ENCODE peak calls at places on chromosomes 11 and 22, in eight cellular contexts. One of them, this sample, is unnamed.

GRCh38 chr22:38176170-38176741 is 5.4 kb downstream of the PLA2G6 start:
- DNase-seq in sigmoid colon: peak
- DNase-seq in AG09309: peak
- DNase-seq in activated B cell treated with CpG ODN at 0.5 μM for 24 hours: no peak
- DNase-seq in BJ: peak
- DNase-seq in GM13977: peak
- DNase-seq in CD8-positive, alpha-beta T cell: peak
- DNase-seq in cardiac muscle cell: peak
- DNase-seq in this sample: no peak

GRCh38 chr22:37169947-37170688 is 17.9 kb downstream of the C1QTNF6 start:
- DNase-seq in sigmoid colon: peak
- DNase-seq in AG09309: no peak
- DNase-seq in activated B cell treated with CpG ODN at 0.5 μM for 24 hours: peak
- DNase-seq in BJ: no peak
- DNase-seq in GM13977: no peak
- DNase-seq in CD8-positive, alpha-beta T cell: no peak
- DNase-seq in cardiac muscle cell: no peak
- DNase-seq in this sample: no peak

GRCh38 chr22:46659791-46660186 is 39.6 kb downstream of the GRAMD4 start:
- DNase-seq in sigmoid colon: no peak
- DNase-seq in AG09309: no peak
- DNase-seq in activated B cell treated with CpG ODN at 0.5 μM for 24 hours: no peak
- DNase-seq in BJ: no peak
- DNase-seq in GM13977: no peak
- DNase-seq in CD8-positive, alpha-beta T cell: no peak
- DNase-seq in cardiac muscle cell: no peak
- DNase-seq in this sample: no peak

GRCh38 chr11:67099841-67100324 is 19.2 kb upstream of the KDM2A start:
- DNase-seq in sigmoid colon: no peak
- DNase-seq in AG09309: no peak
- DNase-seq in activated B cell treated with CpG ODN at 0.5 μM for 24 hours: no peak
- DNase-seq in BJ: no peak
- DNase-seq in GM13977: peak
- DNase-seq in CD8-positive, alpha-beta T cell: no peak
- DNase-seq in cardiac muscle cell: no peak
- DNase-seq in this sample: no peak

GRCh38 chr11:119721129-119722120 is 7.6 kb downstream of the NECTIN1 start:
- DNase-seq in sigmoid colon: no peak
- DNase-seq in AG09309: no peak
- DNase-seq in activated B cell treated with CpG ODN at 0.5 μM for 24 hours: no peak
- DNase-seq in BJ: no peak
- DNase-seq in GM13977: no peak
- DNase-seq in CD8-positive, alpha-beta T cell: no peak
- DNase-seq in cardiac muscle cell: no peak
- DNase-seq in this sample: no peak

GRCh38 chr11:3014314-3014938 is 22.3 kb upstream of the NAP1L4 start:
- DNase-seq in sigmoid colon: no peak
- DNase-seq in AG09309: no peak
- DNase-seq in activated B cell treated with CpG ODN at 0.5 μM for 24 hours: no peak
- DNase-seq in BJ: no peak
- DNase-seq in GM13977: no peak
- DNase-seq in CD8-positive, alpha-beta T cell: peak
- DNase-seq in cardiac muscle cell: no peak
- DNase-seq in this sample: no peak

GRCh38 chr11:119204066-119204465 is 2.1 kb upstream of the CBL start:
- DNase-seq in sigmoid colon: no peak
- DNase-seq in AG09309: no peak
- DNase-seq in activated B cell treated with CpG ODN at 0.5 μM for 24 hours: no peak
- DNase-seq in BJ: no peak
- DNase-seq in GM13977: no peak
- DNase-seq in CD8-positive, alpha-beta T cell: no peak
- DNase-seq in cardiac muscle cell: no peak
- DNase-seq in this sample: no peak

GRCh38 chr11:86369668-86370067 is 5.0 kb upstream of the CCDC81 start:
- DNase-seq in sigmoid colon: no peak
- DNase-seq in AG09309: no peak
- DNase-seq in activated B cell treated with CpG ODN at 0.5 μM for 24 hours: no peak
- DNase-seq in BJ: no peak
- DNase-seq in GM13977: no peak
- DNase-seq in CD8-positive, alpha-beta T cell: no peak
- DNase-seq in cardiac muscle cell: no peak
- DNase-seq in this sample: no peak

GRCh38 chr11:125679397-125679796 is 1.2 kb downstream of the ACRV1 start:
- DNase-seq in sigmoid colon: no peak
- DNase-seq in AG09309: no peak
- DNase-seq in activated B cell treated with CpG ODN at 0.5 μM for 24 hours: no peak
- DNase-seq in BJ: no peak
- DNase-seq in GM13977: no peak
- DNase-seq in CD8-positive, alpha-beta T cell: no peak
- DNase-seq in cardiac muscle cell: peak
- DNase-seq in this sample: no peak

GRCh38 chr11:129930306-129930705 is 34.9 kb upstream of the NFRKB start:
- DNase-seq in sigmoid colon: no peak
- DNase-seq in AG09309: no peak
- DNase-seq in activated B cell treated with CpG ODN at 0.5 μM for 24 hours: no peak
- DNase-seq in BJ: no peak
- DNase-seq in GM13977: no peak
- DNase-seq in CD8-positive, alpha-beta T cell: no peak
- DNase-seq in cardiac muscle cell: no peak
- DNase-seq in this sample: no peak

GRCh38 chr11:8102296-8102915 is 21.4 kb downstream of the TUB start:
- DNase-seq in sigmoid colon: no peak
- DNase-seq in AG09309: no peak
- DNase-seq in activated B cell treated with CpG ODN at 0.5 μM for 24 hours: no peak
- DNase-seq in BJ: no peak
- DNase-seq in GM13977: no peak
- DNase-seq in CD8-positive, alpha-beta T cell: no peak
- DNase-seq in cardiac muscle cell: no peak
- DNase-seq in this sample: no peak

GRCh38 chr11:14905104-14906033 is 13.3 kb upstream of the CYP2R1 start:
- DNase-seq in sigmoid colon: peak
- DNase-seq in AG09309: no peak
- DNase-seq in activated B cell treated with CpG ODN at 0.5 μM for 24 hours: peak
- DNase-seq in BJ: no peak
- DNase-seq in GM13977: peak
- DNase-seq in CD8-positive, alpha-beta T cell: peak
- DNase-seq in cardiac muscle cell: peak
- DNase-seq in this sample: no peak

GRCh38 chr22:46036558-46037408 is 59.8 kb upstream of the WNT7B start:
- DNase-seq in sigmoid colon: peak
- DNase-seq in AG09309: no peak
- DNase-seq in activated B cell treated with CpG ODN at 0.5 μM for 24 hours: no peak
- DNase-seq in BJ: no peak
- DNase-seq in GM13977: no peak
- DNase-seq in CD8-positive, alpha-beta T cell: no peak
- DNase-seq in cardiac muscle cell: peak
- DNase-seq in this sample: peak

GRCh38 chr11:73240190-73240781 is 22.2 kb downstream of the P2RY2 start:
- DNase-seq in sigmoid colon: peak
- DNase-seq in AG09309: peak
- DNase-seq in activated B cell treated with CpG ODN at 0.5 μM for 24 hours: no peak
- DNase-seq in BJ: peak
- DNase-seq in GM13977: no peak
- DNase-seq in CD8-positive, alpha-beta T cell: no peak
- DNase-seq in cardiac muscle cell: peak
- DNase-seq in this sample: no peak

GRCh38 chr22:29524440-29525191 is 28.9 kb downstream of the THOC5 start:
- DNase-seq in sigmoid colon: no peak
- DNase-seq in AG09309: no peak
- DNase-seq in activated B cell treated with CpG ODN at 0.5 μM for 24 hours: peak
- DNase-seq in BJ: no peak
- DNase-seq in GM13977: peak
- DNase-seq in CD8-positive, alpha-beta T cell: no peak
- DNase-seq in cardiac muscle cell: peak
- DNase-seq in this sample: peak

GRCh38 chr11:10405858-10406592 is 49.0 kb upstream of the AMPD3 start:
- DNase-seq in sigmoid colon: peak
- DNase-seq in AG09309: peak
- DNase-seq in activated B cell treated with CpG ODN at 0.5 μM for 24 hours: no peak
- DNase-seq in BJ: no peak
- DNase-seq in GM13977: peak
- DNase-seq in CD8-positive, alpha-beta T cell: no peak
- DNase-seq in cardiac muscle cell: peak
- DNase-seq in this sample: peak

GRCh38 chr11:75267171-75267970 is 26.8 kb downstream of the TPBGL start:
- DNase-seq in sigmoid colon: peak
- DNase-seq in AG09309: no peak
- DNase-seq in activated B cell treated with CpG ODN at 0.5 μM for 24 hours: no peak
- DNase-seq in BJ: no peak
- DNase-seq in GM13977: no peak
- DNase-seq in CD8-positive, alpha-beta T cell: no peak
- DNase-seq in cardiac muscle cell: no peak
- DNase-seq in this sample: no peak

GRCh38 chr11:10893713-10894112 is 35.9 kb upstream of the ZBED5 start:
- DNase-seq in sigmoid colon: no peak
- DNase-seq in AG09309: peak
- DNase-seq in activated B cell treated with CpG ODN at 0.5 μM for 24 hours: no peak
- DNase-seq in BJ: no peak
- DNase-seq in GM13977: no peak
- DNase-seq in CD8-positive, alpha-beta T cell: no peak
- DNase-seq in cardiac muscle cell: peak
- DNase-seq in this sample: no peak

GRCh38 chr11:117201906-117202305 is 2.7 kb downstream of the TAGLN start:
- DNase-seq in sigmoid colon: no peak
- DNase-seq in AG09309: no peak
- DNase-seq in activated B cell treated with CpG ODN at 0.5 μM for 24 hours: no peak
- DNase-seq in BJ: no peak
- DNase-seq in GM13977: no peak
- DNase-seq in CD8-positive, alpha-beta T cell: no peak
- DNase-seq in cardiac muscle cell: peak
- DNase-seq in this sample: no peak

GRCh38 chr22:44677299-44678244 is 24.4 kb upstream of the PRR5 start:
- DNase-seq in sigmoid colon: no peak
- DNase-seq in AG09309: no peak
- DNase-seq in activated B cell treated with CpG ODN at 0.5 μM for 24 hours: no peak
- DNase-seq in BJ: no peak
- DNase-seq in GM13977: no peak
- DNase-seq in CD8-positive, alpha-beta T cell: no peak
- DNase-seq in cardiac muscle cell: no peak
- DNase-seq in this sample: no peak
- TF ChIP-seq CTCF in sigmoid colon: no peak
- TF ChIP-seq CTCF in AG09309: no peak
- TF ChIP-seq CTCF in activated B cell treated with CpG ODN at 0.5 μM for 24 hours: no peak
- TF ChIP-seq CTCF in BJ: no peak
- TF ChIP-seq CTCF in GM13977: no peak
- TF ChIP-seq CTCF in CD8-positive, alpha-beta T cell: no peak
- TF ChIP-seq CTCF in cardiac muscle cell: no peak
- TF ChIP-seq CTCF in this sample: no peak

DNA sequence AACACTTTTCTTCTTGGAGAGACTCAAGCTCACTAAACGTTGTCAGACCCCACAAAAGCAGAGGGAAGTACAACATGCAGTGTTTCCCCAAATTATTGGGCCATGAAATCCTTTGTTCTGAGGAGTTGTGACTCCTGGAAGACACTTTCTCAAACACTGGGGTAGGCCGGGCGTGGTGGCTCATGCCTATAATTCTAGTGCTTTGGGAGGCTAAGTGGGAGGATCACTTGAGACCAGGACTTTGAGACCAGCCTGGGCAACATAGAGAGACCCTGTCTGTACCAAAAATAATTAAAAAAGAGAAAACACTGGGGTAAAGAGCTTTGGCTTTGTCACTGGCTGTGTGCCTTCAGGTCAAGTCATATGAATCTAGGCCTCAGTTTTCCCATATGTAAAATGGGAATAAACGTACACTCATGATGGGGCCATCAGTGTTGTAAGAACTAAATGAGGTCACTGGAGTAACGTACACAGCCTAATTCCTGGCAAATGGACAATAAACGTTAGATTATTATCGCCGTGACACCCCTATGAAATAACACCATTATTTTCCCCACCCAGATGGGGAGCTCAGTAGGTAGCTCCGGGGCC is 92.0 kb downstream of the RRM1 start:
- DNase-seq in sigmoid colon: no peak
- DNase-seq in AG09309: no peak
- DNase-seq in activated B cell treated with CpG ODN at 0.5 μM for 24 hours: no peak
- DNase-seq in BJ: no peak
- DNase-seq in GM13977: no peak
- DNase-seq in CD8-positive, alpha-beta T cell: no peak
- DNase-seq in cardiac muscle cell: no peak
- DNase-seq in this sample: no peak
- TF ChIP-seq CTCF in sigmoid colon: no peak
- TF ChIP-seq CTCF in AG09309: no peak
- TF ChIP-seq CTCF in activated B cell treated with CpG ODN at 0.5 μM for 24 hours: no peak
- TF ChIP-seq CTCF in BJ: no peak
- TF ChIP-seq CTCF in GM13977: peak
- TF ChIP-seq CTCF in CD8-positive, alpha-beta T cell: no peak
- TF ChIP-seq CTCF in cardiac muscle cell: no peak
- TF ChIP-seq CTCF in this sample: no peak

DNA sequence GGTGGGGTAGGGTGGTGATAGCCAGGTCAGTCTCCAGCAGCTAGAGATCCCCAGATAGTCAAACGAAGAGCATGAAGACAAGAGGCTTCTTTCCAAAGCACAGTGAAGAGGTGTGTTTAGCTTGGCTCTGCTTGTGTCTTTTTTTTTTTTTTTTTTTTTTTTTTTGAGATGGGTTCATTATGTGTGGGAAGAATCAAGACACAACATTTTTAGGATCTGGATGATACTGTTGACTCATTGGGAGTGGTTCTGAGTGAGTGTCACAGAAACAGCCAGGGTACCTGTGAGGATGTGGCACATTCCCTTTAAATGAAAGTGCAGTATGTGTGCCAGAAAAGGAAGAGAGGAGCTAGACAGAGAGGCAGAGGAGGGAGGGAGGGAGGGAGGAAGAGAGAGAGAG is 1075.6 kb downstream of the NTM start:
- DNase-seq in sigmoid colon: no peak
- DNase-seq in AG09309: no peak
- DNase-seq in activated B cell treated with CpG ODN at 0.5 μM for 24 hours: no peak
- DNase-seq in BJ: no peak
- DNase-seq in GM13977: no peak
- DNase-seq in CD8-positive, alpha-beta T cell: no peak
- DNase-seq in cardiac muscle cell: no peak
- DNase-seq in this sample: no peak
- TF ChIP-seq CTCF in sigmoid colon: no peak
- TF ChIP-seq CTCF in AG09309: no peak
- TF ChIP-seq CTCF in activated B cell treated with CpG ODN at 0.5 μM for 24 hours: no peak
- TF ChIP-seq CTCF in BJ: no peak
- TF ChIP-seq CTCF in GM13977: no peak
- TF ChIP-seq CTCF in CD8-positive, alpha-beta T cell: no peak
- TF ChIP-seq CTCF in cardiac muscle cell: no peak
- TF ChIP-seq CTCF in this sample: no peak

DNA sequence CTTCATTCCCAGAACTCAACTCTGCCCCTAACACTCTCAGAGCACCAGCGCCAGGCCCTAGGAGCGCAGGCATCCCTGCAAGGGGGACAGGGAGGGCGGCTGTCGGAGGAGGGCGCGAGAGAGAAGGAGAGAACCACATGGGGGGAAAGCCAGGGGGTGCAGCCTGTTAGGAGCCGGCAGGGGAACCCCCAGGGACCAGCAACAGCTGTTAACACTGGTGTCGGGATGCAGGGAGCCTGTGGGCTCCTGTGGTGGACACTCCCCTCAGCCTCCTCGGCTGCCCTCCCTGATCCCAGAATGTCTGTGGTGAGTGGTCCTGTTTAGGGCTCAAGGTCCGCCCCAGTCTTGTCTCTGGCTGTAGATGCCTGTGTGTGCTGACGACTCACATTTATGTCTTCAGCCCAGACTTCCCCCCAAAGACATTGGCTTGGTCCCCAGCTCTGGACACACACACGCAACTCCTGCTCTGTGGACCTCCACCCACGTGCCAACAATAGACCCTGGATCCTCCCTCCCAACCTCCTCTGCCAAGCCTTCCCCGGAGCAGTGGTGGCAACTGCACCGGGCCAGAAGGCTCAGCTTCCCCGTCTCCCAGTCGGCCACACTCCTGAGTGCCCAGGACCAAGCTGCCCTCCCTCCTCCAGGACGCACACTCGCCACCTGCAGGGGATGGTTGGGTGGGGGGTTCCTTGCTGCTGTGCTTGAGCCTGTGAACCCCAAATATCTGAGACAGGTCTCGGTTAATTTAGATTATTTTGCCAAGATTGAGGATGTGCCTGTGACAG is 817 bp upstream of the IFITM5 start:
- DNase-seq in sigmoid colon: peak
- DNase-seq in AG09309: no peak
- DNase-seq in activated B cell treated with CpG ODN at 0.5 μM for 24 hours: no peak
- DNase-seq in BJ: no peak
- DNase-seq in GM13977: no peak
- DNase-seq in CD8-positive, alpha-beta T cell: no peak
- DNase-seq in cardiac muscle cell: peak
- DNase-seq in this sample: no peak
- TF ChIP-seq CTCF in sigmoid colon: no peak
- TF ChIP-seq CTCF in AG09309: peak
- TF ChIP-seq CTCF in activated B cell treated with CpG ODN at 0.5 μM for 24 hours: no peak
- TF ChIP-seq CTCF in BJ: no peak
- TF ChIP-seq CTCF in GM13977: peak
- TF ChIP-seq CTCF in CD8-positive, alpha-beta T cell: peak
- TF ChIP-seq CTCF in cardiac muscle cell: peak
- TF ChIP-seq CTCF in this sample: peak

This sample was measured in progenitor cell of endocrine pancreas.